ENCODE peak calls at places on chromosome 1, in nine cellular contexts. K is HCEC 1CT, E is NCI-H1092 treated with DMSO at 0.1 percent for 48 hours, P is H7, Z is occipital lobe, Y is bronchial epithelial cell, I is cardiac fibroblast, U is GM12891, V is endothelial cell. S is an unnamed sample.

GRCh38 chr1:107623431-107623830 is 341.5 kb downstream of the VAV3 start:
- DNase-seq in Y (peak; percentile 26), U (no peak), P (no peak), E (no peak), K (no peak), I (no peak), V (no peak), Z (no peak), S (no peak)

GRCh38 chr1:186948542-186948941 is 119.8 kb downstream of the PLA2G4A start:
- DNase-seq in P (no peak), E (no peak), U (no peak), Y (peak; percentile 29), K (no peak), Z (no peak), V (peak; percentile 21), I (peak; percentile 61), S (no peak)

GRCh38 chr1:54887665-54888071 is 673 bp upstream of the DHCR24 start:
- DNase-seq in Y (peak; percentile 59), U (no peak), I (no peak), Z (no peak), V (peak; percentile 10), E (peak; percentile 26), P (peak; percentile 51), K (peak; percentile 26), S (no peak)

GRCh38 chr1:212669102-212669501 is 30.5 kb downstream of the BATF3 start:
- DNase-seq in V (peak; percentile 37), Y (no peak), P (peak; percentile 86), U (no peak), Z (no peak), I (peak; percentile 44), K (peak; percentile 22), E (peak; percentile 40), S (no peak)

GRCh38 chr1:204108312-204109141 is 35.6 kb downstream of the SOX13 start:
- DNase-seq in I (no peak), U (no peak), K (no peak), V (peak; percentile 47), Z (no peak), Y (no peak), P (peak; percentile 95), E (peak; percentile 91), S (no peak)

GRCh38 chr1:185512442-185512841 is 195.4 kb upstream of the IVNS1ABP start:
- DNase-seq in I (no peak), U (no peak), Z (no peak), E (no peak), K (no peak), Y (peak; percentile 36), V (no peak), P (no peak), S (no peak)

GRCh38 chr1:110673197-110673701 is 1.5 kb downstream of the KCNA3 start:
- DNase-seq in I (no peak), U (no peak), E (peak; percentile 34), V (no peak), P (no peak), Z (no peak), K (no peak), Y (no peak), S (no peak)

GRCh38 chr1:43312212-43312623 is 11.4 kb downstream of the TIE1 start:
- DNase-seq in V (no peak), E (no peak), Z (no peak), U (no peak), I (no peak), Y (no peak), K (no peak), P (no peak), S (no peak)

GRCh38 chr1:236045771-236046170 is 19.1 kb downstream of the NID1 start:
- DNase-seq in V (no peak), E (no peak), Z (no peak), Y (no peak), I (no peak), P (no peak), U (no peak), K (no peak), S (no peak)

GRCh38 chr1:31505884-31506497 is 70.3 kb upstream of the TINAGL1 start:
- DNase-seq in K (peak; percentile 71), U (peak; percentile 44), Z (no peak), E (no peak), P (no peak), V (no peak), Y (peak; percentile 20), I (peak; percentile 74), S (no peak)

GRCh38 chr1:153919879-153920852 is 2.6 kb downstream of the GATAD2B start:
- DNase-seq in Y (peak; percentile 8), E (no peak), Z (no peak), P (no peak), K (peak; percentile 11), V (no peak), I (peak; percentile 41), U (no peak), S (no peak)

GRCh38 chr1:12342261-12343003 is 112.6 kb downstream of the VPS13D start:
- DNase-seq in Z (no peak), E (no peak), V (no peak), K (peak; percentile 1), Y (no peak), U (no peak), P (no peak), I (no peak), S (no peak)

GRCh38 chr1:183932412-183932811 is 105.1 kb downstream of the COLGALT2 start:
- DNase-seq in K (peak; percentile 74), Y (peak; percentile 21), P (no peak), Z (peak; percentile 80), U (no peak), E (no peak), V (no peak), I (peak; percentile 81), S (no peak)

GRCh38 chr1:51324271-51325010 is 5.9 kb downstream of the TTC39A start:
- DNase-seq in I (no peak), Z (no peak), U (no peak), V (no peak), Y (no peak), K (no peak), E (no peak), P (no peak), S (no peak)

GRCh38 chr1:214124915-214125314 is 137.1 kb downstream of the PROX1 start:
- DNase-seq in P (no peak), U (no peak), K (no peak), Z (no peak), I (no peak), E (no peak), Y (no peak), V (no peak), S (no peak)

GRCh38 chr1:209937996-209938959 is at the start of gene SYT14:
- DNase-seq in I (peak; percentile 59), Z (peak; percentile 65), V (peak; percentile 70), E (peak; percentile 75), Y (no peak), U (no peak), P (peak; percentile 93), K (no peak), S (no peak)

GRCh38 chr1:160636076-160636475 is 10.8 kb downstream of the SLAMF1 start:
- DNase-seq in I (no peak), U (no peak), Z (no peak), E (no peak), Y (no peak), V (no peak), K (no peak), P (no peak), S (no peak)